ENCODE peak calls at places on chromosomes 3 and 15, in five cellular contexts. K is fibroblast of pulmonary artery, X is transverse colon, N is endothelial cell, C is Calu3. J is an unnamed sample.

GRCh38 chr3:123093696-123094095 is 26.9 kb downstream of the PDIA5 start:
- DNase-seq in K (no peak), X (no peak), N (no peak), C (no peak), J (no peak)

GRCh38 chr3:143585720-143586456 is 262.4 kb downstream of the SLC9A9 start:
- DNase-seq in K (peak), X (no peak), N (no peak), C (no peak), J (peak)

GRCh38 chr15:74754593-74755215 is 6.1 kb downstream of the CYP1A2 start:
- DNase-seq in K (no peak), X (no peak), N (no peak), C (no peak), J (no peak)

GRCh38 chr3:107382626-107383025 is 5.4 kb downstream of the CCDC54 start:
- DNase-seq in K (no peak), X (no peak), N (no peak), C (no peak), J (no peak)

GRCh38 chr3:183774631-183775030 is 50.7 kb downstream of the MAP6D1 start:
- DNase-seq in K (peak), X (no peak), N (no peak), C (no peak), J (no peak)

GRCh38 chr3:102053375-102053989 is 204.2 kb downstream of the NFKBIZ start:
- DNase-seq in K (peak), X (no peak), N (no peak), C (peak), J (no peak)

GRCh38 chr3:193594946-193595689 is 2.1 kb downstream of the OPA1 start:
- DNase-seq in K (peak), X (no peak), N (no peak), C (no peak), J (no peak)

GRCh38 chr3:52428151-52429005 is 16.5 kb downstream of the SEMA3G start:
- DNase-seq in K (peak), X (peak), N (peak), C (peak), J (peak)

GRCh38 chr15:29242466-29243242 is 27.0 kb downstream of the NSMCE3 start:
- DNase-seq in K (peak), X (no peak), N (no peak), C (no peak), J (no peak)

GRCh38 chr3:156742401-156742800 is 68.0 kb downstream of the TIPARP start:
- DNase-seq in K (no peak), X (no peak), N (no peak), C (no peak), J (no peak)

GRCh38 chr3:47096955-47097354 is 67.0 kb downstream of the SETD2 start:
- DNase-seq in K (peak), X (no peak), N (no peak), C (no peak), J (no peak)

GRCh38 chr15:38883987-38884386 is 319.4 kb upstream of the RASGRP1 start:
- DNase-seq in K (peak), X (no peak), N (no peak), C (no peak), J (no peak)

DNA sequence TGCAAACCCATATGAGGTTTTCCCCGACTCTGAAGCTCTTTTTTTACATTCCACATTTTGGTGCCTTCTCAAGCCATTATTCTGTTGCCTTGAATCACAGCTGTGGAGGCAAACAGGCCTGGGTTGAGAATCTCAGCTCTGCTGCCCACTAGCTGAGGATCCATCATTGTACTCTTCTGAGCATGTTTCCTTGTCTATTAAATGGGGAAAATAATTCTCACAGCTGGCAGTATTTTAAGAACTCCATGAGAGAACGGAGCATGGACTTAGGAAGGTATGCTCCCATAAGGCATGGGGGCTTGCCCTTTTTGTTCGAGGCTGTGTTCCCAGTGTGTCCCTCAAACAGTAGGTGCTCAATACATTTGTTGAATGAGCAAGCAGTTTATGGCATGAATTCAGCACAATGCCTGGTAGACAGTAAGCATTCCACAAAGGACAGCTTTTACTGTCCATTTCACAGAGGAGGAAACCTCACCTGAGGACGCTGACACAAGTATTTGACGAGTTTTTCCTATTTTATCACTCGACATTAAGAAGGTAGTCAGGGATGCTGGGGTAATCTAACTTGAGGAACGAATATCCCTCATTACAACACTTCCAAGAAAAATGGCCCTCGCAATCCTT is 2.2 kb upstream of the PTPRG start:
- DNase-seq in K (peak), X (no peak), N (peak), C (no peak), J (no peak)
- TF ChIP-seq CTCF in K (peak), X (no peak), N (no peak), C (no peak), J (no peak)

GRCh38 chr15:25661898-25662297 is 201.2 kb downstream of the ATP10A start:
- DNase-seq in K (no peak), X (no peak), N (no peak), C (no peak), J (no peak)
- TF ChIP-seq CTCF in K (no peak), X (no peak), N (no peak), C (no peak), J (no peak)

GRCh38 chr15:35299059-35299735 is 214.1 kb upstream of the NANOGP8 start:
- DNase-seq in K (no peak), X (no peak), N (no peak), C (no peak), J (no peak)
- TF ChIP-seq CTCF in K (no peak), X (no peak), N (no peak), C (no peak), J (no peak)

DNA sequence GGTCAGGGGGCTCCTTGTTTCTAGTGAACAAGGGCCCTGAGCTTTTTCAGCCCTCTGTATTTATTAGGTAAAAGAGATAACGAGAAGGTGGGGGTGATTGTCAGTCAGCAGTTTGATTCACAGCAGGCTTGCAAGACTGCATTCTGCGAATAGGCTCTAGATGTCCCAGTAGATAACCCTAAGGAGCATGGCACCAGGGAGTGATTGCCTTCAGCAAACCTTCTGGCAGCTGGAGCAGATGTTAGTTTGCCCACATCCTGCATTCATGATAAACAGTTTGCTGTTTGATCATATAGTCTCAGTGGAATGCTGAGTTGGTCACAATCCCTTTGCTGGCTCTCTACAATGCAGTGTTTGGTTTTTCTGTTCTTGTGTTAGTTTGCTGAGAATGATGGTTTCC is 161.3 kb upstream of the GADL1 start:
- DNase-seq in K (no peak), X (no peak), N (no peak), C (no peak), J (no peak)
- TF ChIP-seq CTCF in K (no peak), X (no peak), N (no peak), C (no peak), J (no peak)

GRCh38 chr3:98180311-98180710 is 13.8 kb downstream of the OR5H15 start:
- DNase-seq in K (no peak), X (no peak), N (no peak), C (no peak), J (no peak)

GRCh38 chr3:98188553-98188952 is 22.1 kb downstream of the OR5H15 start:
- DNase-seq in K (no peak), X (no peak), N (no peak), C (no peak), J (peak)

GRCh38 chr3:98182196-98182595 is 15.7 kb downstream of the OR5H15 start:
- DNase-seq in K (no peak), X (no peak), N (no peak), C (no peak), J (no peak)

GRCh38 chr3:98185180-98185579 is 18.7 kb downstream of the OR5H15 start:
- DNase-seq in K (no peak), X (no peak), N (no peak), C (no peak), J (no peak)
- TF ChIP-seq CTCF in K (no peak), X (no peak), N (no peak), C (no peak), J (no peak)

GRCh38 chr3:38125305-38126120 is 11.4 kb downstream of the ACAA1 start:
- DNase-seq in K (no peak), X (no peak), N (no peak), C (no peak), J (no peak)
- TF ChIP-seq CTCF in K (no peak), X (no peak), N (no peak), C (no peak), J (no peak)

DNA sequence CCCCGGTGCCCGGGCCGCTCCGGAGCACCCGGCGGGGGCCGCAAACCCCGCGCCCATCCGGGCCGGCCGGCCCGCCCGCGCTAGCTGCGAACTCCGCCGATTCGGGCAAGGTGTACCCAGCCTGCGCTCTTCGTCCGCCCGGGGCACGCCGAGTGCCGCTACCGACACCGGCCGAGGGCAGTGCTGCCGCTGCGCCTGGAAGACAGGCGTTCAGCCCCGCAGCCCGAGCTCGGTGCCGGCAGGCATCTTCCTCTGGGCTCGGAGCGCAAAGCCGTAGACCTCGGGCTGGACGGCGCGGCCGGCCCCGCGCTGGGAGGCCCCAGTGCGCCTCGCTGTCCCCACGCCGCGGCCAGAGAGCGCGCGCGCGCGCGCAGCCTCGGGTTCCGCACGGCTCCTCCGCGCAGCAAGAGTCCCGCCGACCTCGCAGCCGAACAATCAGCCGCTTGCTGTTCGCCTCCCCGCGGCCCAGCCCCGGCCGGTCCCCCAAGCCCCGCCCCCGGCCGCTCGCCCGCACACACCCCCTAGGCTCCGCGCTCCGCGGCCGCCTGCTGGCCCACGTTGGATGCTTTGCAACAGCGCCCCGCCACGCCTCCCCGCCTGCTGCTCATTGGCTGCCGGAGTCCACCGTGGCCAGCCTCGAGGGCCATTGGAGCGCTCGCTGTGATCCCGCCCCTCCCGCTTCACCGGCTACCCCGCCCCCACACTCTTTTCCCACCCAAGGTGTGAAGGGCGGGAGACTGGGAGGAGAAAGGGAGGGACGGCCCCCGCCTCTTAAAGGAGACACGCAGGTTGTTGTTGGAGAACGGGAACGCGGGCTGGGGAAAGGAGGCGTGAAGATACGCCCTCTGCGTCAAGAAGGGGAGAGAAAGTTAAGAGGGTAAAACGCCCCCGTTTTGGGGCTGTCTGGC is at the start of gene LRIG1:
- DNase-seq in K (peak), X (peak), N (peak), C (peak), J (peak)
- TF ChIP-seq CTCF in K (no peak), X (peak), N (peak), C (no peak), J (no peak)

DNA sequence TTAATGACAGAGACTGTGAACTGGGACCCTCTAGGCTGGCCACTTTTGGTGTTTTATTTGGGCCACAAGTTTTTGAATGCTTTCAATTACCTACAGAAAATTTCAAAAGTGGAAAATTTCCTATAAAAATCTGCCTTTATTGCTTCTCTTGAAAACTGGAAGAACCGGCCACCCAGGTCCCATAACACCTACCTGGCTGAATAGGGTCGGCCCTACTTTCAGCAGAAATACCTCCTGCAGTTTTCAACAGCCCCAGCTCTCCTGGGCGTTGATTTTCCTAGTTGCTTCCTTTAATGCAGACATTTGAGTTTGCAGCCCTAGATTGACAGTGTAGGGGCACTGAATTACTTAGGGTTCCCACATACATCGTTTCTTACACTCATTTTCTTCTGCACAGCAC is 719 bp upstream of the SRPRB start:
- DNase-seq in K (no peak), X (no peak), N (no peak), C (no peak), J (no peak)
- TF ChIP-seq CTCF in K (no peak), X (no peak), N (no peak), C (no peak), J (no peak)

J was measured in GM10248.